ENCODE peak calls at places on chromosomes 11 and 22, in nine cellular contexts. S is prostate gland, W is right lobe of liver, T is A549, J is heart left ventricle, L is IMR-90, O is body of pancreas, Z is esophagus muscularis mucosa, H is esophagus squamous epithelium. B is an unnamed sample. For H3K4me1, the result is how much of the 10 kb centered on the place peaks cover.

GRCh38 chr11:95282337-95282751 is 51.3 kb upstream of the SESN3 start:
- DNase-seq in H (no peak), T (peak), W (peak), L (no peak), J (no peak), O (no peak), Z (no peak), S (no peak), B (no peak)

GRCh38 chr22:40588726-40589125 is 47.8 kb downstream of the MRTFA start:
- DNase-seq in H (no peak), W (no peak), O (no peak), S (no peak), J (no peak), T (peak), L (peak), Z (no peak), B (no peak)

GRCh38 chr11:57308426-57309060 is 16.2 kb downstream of the TNKS1BP1 start:
- DNase-seq in Z (no peak), T (no peak), J (no peak), L (no peak), O (no peak), S (no peak), W (no peak), H (no peak), B (no peak)

GRCh38 chr11:66978717-66979116 is 3.6 kb downstream of the C11orf86 start:
- DNase-seq in S (no peak), T (no peak), Z (no peak), L (no peak), W (no peak), H (no peak), O (no peak), J (no peak), B (no peak)

GRCh38 chr11:92784313-92784712 is 185.1 kb upstream of the MTNR1B start:
- DNase-seq in J (no peak), H (no peak), Z (no peak), L (no peak), O (no peak), T (no peak), W (no peak), S (no peak), B (no peak)

GRCh38 chr11:114483929-114484328 is 44.7 kb downstream of the REXO2 start:
- DNase-seq in T (no peak), W (no peak), J (no peak), L (no peak), Z (no peak), S (no peak), H (no peak), O (no peak), B (no peak)

GRCh38 chr22:43131773-43132501 is 11.3 kb downstream of the MCAT start:
- DNase-seq in Z (no peak), T (no peak), H (no peak), O (no peak), S (no peak), W (no peak), L (no peak), J (peak), B (no peak)

GRCh38 chr11:77191823-77192495 is 63.9 kb downstream of the MYO7A start:
- DNase-seq in L (peak), Z (no peak), J (no peak), H (no peak), T (peak), O (peak), S (peak), W (no peak), B (peak)

GRCh38 chr11:70481625-70482528 is 83.5 kb downstream of the CTTN start:
- DNase-seq in L (peak), S (no peak), O (no peak), T (peak), H (no peak), J (peak), W (peak), Z (no peak), B (no peak)

GRCh38 chr11:129458756-129459535 is 83.3 kb downstream of the BARX2 start:
- DNase-seq in Z (peak), L (no peak), S (peak), J (no peak), T (no peak), W (no peak), H (no peak), O (peak), B (no peak)

GRCh38 chr22:49768511-49768910 is 59.2 kb downstream of the BRD1 start:
- DNase-seq in H (no peak), T (no peak), O (peak), L (no peak), Z (no peak), S (no peak), W (peak), J (no peak), B (peak)

GRCh38 chr11:37394236-37394870 is 796.3 kb upstream of the RAG2 start:
- DNase-seq in T (peak), W (no peak), S (no peak), H (no peak), L (no peak), Z (no peak), J (no peak), O (no peak), B (no peak)

GRCh38 chr11:1862588-1863351 is 9.9 kb downstream of the LSP1 start:
- DNase-seq in Z (no peak), J (no peak), S (no peak), H (no peak), O (no peak), L (no peak), W (peak), T (peak), B (no peak)

GRCh38 chr11:57480409-57481137 is 20.2 kb downstream of the RTN4RL2 start:
- DNase-seq in J (peak), Z (no peak), S (peak), O (peak), T (peak), W (peak), L (peak), H (no peak), B (peak)

GRCh38 chr11:14058061-14058460 is 95.5 kb downstream of the SPON1 start:
- DNase-seq in H (no peak), O (no peak), J (no peak), S (no peak), Z (no peak), W (no peak), T (no peak), L (no peak), B (peak)

GRCh38 chr11:35474677-35475076 is 50.7 kb downstream of the PAMR1 start:
- DNase-seq in S (no peak), L (no peak), W (no peak), Z (no peak), J (no peak), O (no peak), H (no peak), T (no peak), B (no peak)

GRCh38 chr22:35930933-35931332 is 97.7 kb downstream of the RBFOX2 start:
- DNase-seq in T (peak), J (peak), S (no peak), Z (no peak), L (peak), H (no peak), O (no peak), W (no peak), B (no peak)

DNA sequence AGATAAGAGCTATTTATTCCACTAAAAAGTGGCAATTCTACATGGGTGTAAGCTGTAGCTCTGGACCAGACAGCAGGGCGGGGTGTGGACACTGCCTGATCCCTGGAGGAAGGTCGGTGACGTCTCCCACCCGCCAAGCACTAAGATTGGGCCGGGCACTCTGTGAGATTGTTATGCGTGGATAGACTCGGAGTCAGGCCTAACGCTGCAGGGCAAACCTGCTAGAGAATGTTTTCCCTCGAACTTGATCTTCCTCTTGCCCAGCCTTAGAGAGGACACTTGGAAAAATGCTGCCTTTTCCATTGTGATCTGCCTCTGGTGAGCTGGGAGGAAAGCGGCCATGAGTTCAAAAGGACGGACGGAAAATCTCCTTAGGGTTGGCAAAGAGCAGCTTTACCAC is 1273.4 kb downstream of the TBC1D22A start:
- DNase-seq in S (no peak), O (no peak), T (no peak), J (no peak), H (no peak), W (no peak), L (no peak), Z (peak), B (no peak)
- TF ChIP-seq POLR2A in S (no peak), O (no peak), T (no peak), J (no peak), H (no peak), W (no peak), L (no peak), Z (no peak), B (no peak)

DNA sequence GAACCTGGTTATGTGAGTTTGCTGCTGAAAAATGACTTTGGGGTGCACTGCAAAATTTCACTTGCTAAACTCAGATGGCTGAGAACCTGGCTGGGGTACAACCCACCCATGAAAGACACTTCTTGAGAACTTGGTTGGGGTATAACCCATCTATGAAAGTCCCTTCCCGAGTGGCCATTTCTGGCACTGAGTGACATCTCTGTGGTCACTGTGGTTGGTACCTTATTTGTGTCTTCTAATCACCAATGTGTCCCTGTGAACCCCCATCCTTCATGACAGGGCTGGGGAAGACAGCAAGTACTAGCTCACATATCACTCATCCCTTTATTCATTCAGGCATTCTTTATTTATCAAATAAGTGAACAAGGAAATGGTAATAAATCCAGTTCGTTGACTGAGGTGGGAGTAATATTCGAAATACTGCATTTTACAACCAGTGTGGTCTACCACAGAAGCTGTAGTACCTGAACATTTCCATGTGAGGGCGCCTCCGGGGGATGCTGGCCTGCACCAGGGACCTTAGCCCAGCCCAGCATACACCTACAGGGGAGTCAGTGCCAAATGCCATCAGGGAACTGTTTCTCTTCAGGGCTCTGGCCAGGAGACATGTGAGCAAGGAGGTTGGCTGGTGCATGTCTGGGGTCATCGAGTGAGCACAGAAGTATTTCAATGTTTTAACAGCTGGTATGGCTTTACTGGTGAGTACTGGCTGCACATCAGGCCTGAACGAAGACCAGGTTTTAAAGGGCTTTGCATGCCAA is 122.1 kb downstream of the CSNK2A3 start:
- DNase-seq in W (no peak), O (no peak), Z (no peak), H (no peak), S (no peak), T (peak), L (no peak), J (no peak), B (no peak)
- TF ChIP-seq CTCF in W (peak), O (peak), Z (peak), H (peak), S (peak), T (no peak), L (peak), J (peak), B (peak)

GRCh38 chr11:75014129-75014528 is 25.4 kb downstream of the NEU3 start:
- DNase-seq in J (peak), S (no peak), T (peak), O (no peak), W (no peak), Z (no peak), L (peak), H (no peak), B (no peak)
- H3K4me1 ChIP-seq in J (under half), S (under half), T (under half), O (under half), W (under half), Z (under half), L (under half), H (under half), B (under half)

GRCh38 chr11:69446108-69446507 is 35.4 kb upstream of the LINC01488 start:
- DNase-seq in Z (no peak), J (no peak), S (no peak), L (no peak), O (no peak), W (peak), H (no peak), T (no peak), B (no peak)
- TF ChIP-seq POLR2A in Z (no peak), J (no peak), S (no peak), L (no peak), O (no peak), W (no peak), H (no peak), T (no peak), B (no peak)

B was measured in breast epithelium.